ENCODE peak calls at places on chromosomes 12 and 14, in four cellular contexts. I, F, D and W are unnamed samples.

GRCh38 chr12:53496752-53497032 is 2.6 kb downstream of the MAP3K12 start:
- DNase-seq in I (no peak), F (no peak), D (no peak), W (no peak)

GRCh38 chr14:58914271-58914855 is 274.1 kb upstream of the DAAM1 start:
- DNase-seq in I (no peak), F (no peak), D (no peak), W (no peak)

GRCh38 chr12:47736877-47737676 is 11.8 kb upstream of the ENDOU start:
- DNase-seq in I (peak), F (no peak), D (no peak), W (peak)

GRCh38 chr12:5480218-5480952 is 48.5 kb downstream of the NTF3 start:
- DNase-seq in I (no peak), F (no peak), D (no peak), W (no peak)

GRCh38 chr12:113111247-113111646 is 24.3 kb downstream of the RASAL1 start:
- DNase-seq in I (no peak), F (no peak), D (no peak), W (no peak)

GRCh38 chr12:129772463-129773169 is 131.2 kb downstream of the TMEM132D start:
- DNase-seq in I (no peak), F (no peak), D (no peak), W (no peak)

GRCh38 chr14:33414041-33414440 is 475.4 kb downstream of the NPAS3 start:
- DNase-seq in I (no peak), F (no peak), D (no peak), W (no peak)

GRCh38 chr12:107656302-107656701 is 29.3 kb upstream of the PWP1 start:
- DNase-seq in I (no peak), F (no peak), D (no peak), W (no peak)

GRCh38 chr12:23731493-23731892 is 218.0 kb downstream of the SOX5 start:
- DNase-seq in I (no peak), F (no peak), D (no peak), W (no peak)

GRCh38 chr12:105960319-105961076 is 178.3 kb downstream of the NUAK1 start:
- DNase-seq in I (no peak), F (no peak), D (no peak), W (peak)

GRCh38 chr14:79852975-79853374 is 358.3 kb downstream of the DIO2 start:
- DNase-seq in I (no peak), F (no peak), D (no peak), W (no peak)

GRCh38 chr12:121773011-121773777 is 20.3 kb downstream of the RHOF start:
- DNase-seq in I (peak), F (peak), D (peak), W (peak)

GRCh38 chr12:121811434-121812319 is 7.9 kb downstream of the SETD1B start:
- DNase-seq in I (peak), F (peak), D (peak), W (peak)

GRCh38 chr12:98803468-98804209 is 158.5 kb downstream of the APAF1 start:
- DNase-seq in I (no peak), F (no peak), D (no peak), W (no peak)

GRCh38 chr14:76924363-76925151 is 98.3 kb downstream of the LRRC74A start:
- DNase-seq in I (no peak), F (no peak), D (no peak), W (no peak)

GRCh38 chr12:56104815-56105476 is 587 bp downstream of the PA2G4 start:
- DNase-seq in I (peak), F (no peak), D (no peak), W (peak)

GRCh38 chr12:388547-389137 is 478 bp downstream of the KDM5A start:
- DNase-seq in I (no peak), F (no peak), D (peak), W (peak)

GRCh38 chr12:104566244-104566993 is 109.7 kb downstream of the CHST11 start:
- DNase-seq in I (no peak), F (no peak), D (no peak), W (no peak)

GRCh38 chr14:100293497-100294212 is 12.6 kb downstream of the SLC25A29 start:
- DNase-seq in I (peak), F (no peak), D (no peak), W (peak)

GRCh38 chr12:51906452-51907082 is 737 bp upstream of the ACVRL1 start:
- DNase-seq in I (no peak), F (no peak), D (no peak), W (peak)

GRCh38 chr12:77725611-77726010 is 105.1 kb upstream of the NAV3 start:
- DNase-seq in I (no peak), F (no peak), D (no peak), W (no peak)

GRCh38 chr14:54967496-54967895 is 59.4 kb downstream of the WDHD1 start:
- DNase-seq in I (no peak), F (no peak), D (no peak), W (no peak)

GRCh38 chr14:104445086-104445485 is 134.5 kb upstream of the C14orf180 start:
- DNase-seq in I (no peak), F (no peak), D (no peak), W (no peak)

GRCh38 chr14:96792003-96792402 is 5.2 kb upstream of the VRK1 start:
- DNase-seq in I (no peak), F (no peak), D (no peak), W (no peak)

GRCh38 chr12:115079760-115080159 is 395.8 kb upstream of the TBX3 start:
- DNase-seq in I (no peak), F (no peak), D (no peak), W (no peak)

GRCh38 chr12:26298785-26299621 is 103.6 kb downstream of the SSPN start:
- DNase-seq in I (no peak), F (no peak), D (no peak), W (no peak)

GRCh38 chr14:56297449-56297848 is 179.2 kb downstream of the PELI2 start:
- DNase-seq in I (no peak), F (no peak), D (no peak), W (no peak)

GRCh38 chr12:3117144-3117581 is 40.0 kb downstream of the TSPAN9 start:
- DNase-seq in I (no peak), F (no peak), D (no peak), W (no peak)

GRCh38 chr12:74021937-74022336 is 515.7 kb upstream of the ATXN7L3B start:
- DNase-seq in I (no peak), F (no peak), D (no peak), W (no peak)

GRCh38 chr12:131471271-131471905 is 239.5 kb upstream of the SFSWAP start:
- DNase-seq in I (no peak), F (no peak), D (no peak), W (no peak)

GRCh38 chr14:99538275-99538674 is 57.1 kb downstream of the CCNK start:
- DNase-seq in I (no peak), F (no peak), D (no peak), W (peak)

GRCh38 chr12:45273717-45274271 is 57.9 kb downstream of the ANO6 start:
- DNase-seq in I (peak), F (no peak), D (no peak), W (no peak)